ENCODE peak calls at places on chromosomes 13 and 19, in five cellular contexts. One of them, this sample, is unnamed. For H3K4me1, the result is how much of the 10 kb centered on the place peaks cover.

GRCh38 chr13:42814868-42815267 is 33.5 kb downstream of the FAM216B start:
- DNase-seq in A549: peak
- DNase-seq in ovary: no peak
- DNase-seq in heart left ventricle: no peak
- DNase-seq in spleen: no peak
- DNase-seq in this sample: no peak

GRCh38 chr13:19634129-19634740 is 776 bp downstream of the MPHOSPH8 start:
- DNase-seq in spleen: no peak
- DNase-seq in heart left ventricle: peak
- DNase-seq in ovary: no peak
- DNase-seq in A549: no peak
- DNase-seq in this sample: no peak

GRCh38 chr13:27283906-27284523 is 13.4 kb downstream of the RASL11A start:
- DNase-seq in heart left ventricle: no peak
- DNase-seq in ovary: no peak
- DNase-seq in spleen: no peak
- DNase-seq in A549: peak
- DNase-seq in this sample: no peak

GRCh38 chr19:36963262-36963661 is 47.1 kb downstream of the ZNF568 start:
- DNase-seq in ovary: no peak
- DNase-seq in spleen: no peak
- DNase-seq in A549: no peak
- DNase-seq in heart left ventricle: no peak
- DNase-seq in this sample: no peak

GRCh38 chr13:99004931-99005330 is 27.1 kb upstream of the DOCK9 start:
- DNase-seq in spleen: no peak
- DNase-seq in ovary: no peak
- DNase-seq in heart left ventricle: no peak
- DNase-seq in A549: no peak
- DNase-seq in this sample: no peak

GRCh38 chr19:10464456-10464855 is 38.7 kb downstream of the KEAP1 start:
- DNase-seq in spleen: no peak
- DNase-seq in A549: no peak
- DNase-seq in ovary: no peak
- DNase-seq in heart left ventricle: no peak
- DNase-seq in this sample: no peak

GRCh38 chr13:63288576-63288975 is 1872.9 kb upstream of the PCDH20 start:
- DNase-seq in spleen: no peak
- DNase-seq in ovary: no peak
- DNase-seq in heart left ventricle: no peak
- DNase-seq in A549: no peak
- DNase-seq in this sample: no peak

GRCh38 chr13:102508411-102508810 is 88.4 kb upstream of the TPP2 start:
- DNase-seq in A549: no peak
- DNase-seq in spleen: no peak
- DNase-seq in heart left ventricle: no peak
- DNase-seq in ovary: no peak
- DNase-seq in this sample: no peak

GRCh38 chr19:9799162-9799561 is 19.7 kb downstream of the FBXL12 start:
- DNase-seq in heart left ventricle: no peak
- DNase-seq in ovary: no peak
- DNase-seq in A549: no peak
- DNase-seq in spleen: peak
- DNase-seq in this sample: no peak

GRCh38 chr19:48341006-48341405 is 15.7 kb downstream of the EMP3 start:
- DNase-seq in heart left ventricle: no peak
- DNase-seq in spleen: no peak
- DNase-seq in A549: no peak
- DNase-seq in ovary: no peak
- DNase-seq in this sample: no peak

GRCh38 chr13:24802074-24802473 is 38.1 kb downstream of the RNF17 start:
- DNase-seq in A549: no peak
- DNase-seq in ovary: no peak
- DNase-seq in spleen: no peak
- DNase-seq in heart left ventricle: no peak
- DNase-seq in this sample: no peak

GRCh38 chr19:45469835-45470146 is 2.0 kb downstream of the FOSB start:
- DNase-seq in heart left ventricle: no peak
- DNase-seq in A549: no peak
- DNase-seq in spleen: no peak
- DNase-seq in ovary: no peak
- DNase-seq in this sample: no peak

GRCh38 chr13:114062754-114063153 is 69.7 kb downstream of the RASA3 start:
- DNase-seq in ovary: no peak
- DNase-seq in A549: no peak
- DNase-seq in spleen: no peak
- DNase-seq in heart left ventricle: no peak
- DNase-seq in this sample: no peak

GRCh38 chr19:49339364-49340068 is 4.3 kb downstream of the CD37 start:
- DNase-seq in spleen: peak
- DNase-seq in ovary: peak
- DNase-seq in heart left ventricle: peak
- DNase-seq in A549: no peak
- DNase-seq in this sample: peak

GRCh38 chr19:39110263-39110967 is 15.2 kb upstream of the PAK4 start:
- DNase-seq in heart left ventricle: no peak
- DNase-seq in spleen: peak
- DNase-seq in A549: peak
- DNase-seq in ovary: peak
- DNase-seq in this sample: no peak

GRCh38 chr13:20006206-20006605 is 47.7 kb downstream of the ZMYM2 start:
- DNase-seq in heart left ventricle: no peak
- DNase-seq in ovary: no peak
- DNase-seq in spleen: no peak
- DNase-seq in A549: no peak
- DNase-seq in this sample: no peak

GRCh38 chr13:113766035-113766800 is 7.2 kb downstream of the TMEM255B start:
- DNase-seq in heart left ventricle: no peak
- DNase-seq in ovary: no peak
- DNase-seq in spleen: peak
- DNase-seq in A549: no peak
- DNase-seq in this sample: no peak

GRCh38 chr19:18254546-18255500 is 19.4 kb downstream of the IQCN start:
- DNase-seq in spleen: no peak
- DNase-seq in A549: no peak
- DNase-seq in ovary: no peak
- DNase-seq in heart left ventricle: no peak
- DNase-seq in this sample: no peak

GRCh38 chr13:51283361-51283760 is 56.1 kb upstream of the SERPINE3 start:
- DNase-seq in ovary: no peak
- DNase-seq in spleen: no peak
- DNase-seq in A549: no peak
- DNase-seq in heart left ventricle: no peak
- DNase-seq in this sample: no peak

GRCh38 chr13:110677731-110678545 is 28.0 kb downstream of the CARS2 start:
- DNase-seq in spleen: peak
- DNase-seq in heart left ventricle: no peak
- DNase-seq in ovary: no peak
- DNase-seq in A549: no peak
- DNase-seq in this sample: no peak

GRCh38 chr13:97224544-97225324 is 2.6 kb downstream of the MBNL2 start:
- DNase-seq in ovary: no peak
- DNase-seq in heart left ventricle: peak
- DNase-seq in spleen: no peak
- DNase-seq in A549: no peak
- DNase-seq in this sample: no peak

GRCh38 chr13:33827152-33827551 is 9.2 kb downstream of the RFC3 start:
- DNase-seq in heart left ventricle: no peak
- DNase-seq in spleen: no peak
- DNase-seq in A549: no peak
- DNase-seq in ovary: no peak
- DNase-seq in this sample: no peak

GRCh38 chr13:44234566-44234965 is 139.1 kb upstream of the SERP2 start:
- DNase-seq in ovary: no peak
- DNase-seq in spleen: no peak
- DNase-seq in A549: no peak
- DNase-seq in heart left ventricle: no peak
- DNase-seq in this sample: no peak
- H3K4me1 ChIP-seq in ovary: under half
- H3K4me1 ChIP-seq in spleen: under half
- H3K4me1 ChIP-seq in A549: half or more
- H3K4me1 ChIP-seq in heart left ventricle: under half
- H3K4me1 ChIP-seq in this sample: under half

GRCh38 chr19:3123956-3124355 is 11.9 kb upstream of the GNA15 start:
- DNase-seq in ovary: no peak
- DNase-seq in heart left ventricle: peak
- DNase-seq in A549: no peak
- DNase-seq in spleen: no peak
- DNase-seq in this sample: no peak

GRCh38 chr19:3124630-3125029 is 11.2 kb upstream of the GNA15 start:
- DNase-seq in A549: no peak
- DNase-seq in heart left ventricle: peak
- DNase-seq in ovary: no peak
- DNase-seq in spleen: no peak
- DNase-seq in this sample: no peak

GRCh38 chr19:3122512-3122870 is 13.3 kb upstream of the GNA15 start:
- DNase-seq in heart left ventricle: peak
- DNase-seq in ovary: no peak
- DNase-seq in spleen: no peak
- DNase-seq in A549: no peak
- DNase-seq in this sample: no peak

GRCh38 chr19:3121821-3122511 is 13.9 kb upstream of the GNA15 start:
- DNase-seq in spleen: no peak
- DNase-seq in ovary: no peak
- DNase-seq in heart left ventricle: peak
- DNase-seq in A549: no peak
- DNase-seq in this sample: no peak

GRCh38 chr19:3123088-3123721 is 12.6 kb upstream of the GNA15 start:
- DNase-seq in heart left ventricle: peak
- DNase-seq in ovary: peak
- DNase-seq in A549: no peak
- DNase-seq in spleen: no peak
- DNase-seq in this sample: no peak
- TF ChIP-seq POLR2A in heart left ventricle: no peak
- TF ChIP-seq POLR2A in ovary: no peak
- TF ChIP-seq POLR2A in A549: no peak
- TF ChIP-seq POLR2A in spleen: no peak
- TF ChIP-seq POLR2A in this sample: no peak

GRCh38 chr13:109655611-109656010 is 130.8 kb downstream of the IRS2 start:
- DNase-seq in ovary: no peak
- DNase-seq in A549: no peak
- DNase-seq in heart left ventricle: no peak
- DNase-seq in spleen: no peak
- DNase-seq in this sample: no peak
- H3K4me1 ChIP-seq in ovary: under half
- H3K4me1 ChIP-seq in A549: under half
- H3K4me1 ChIP-seq in heart left ventricle: half or more
- H3K4me1 ChIP-seq in spleen: under half
- H3K4me1 ChIP-seq in this sample: under half

GRCh38 chr19:42325308-42325895 is at the start of gene MEGF8:
- DNase-seq in heart left ventricle: peak
- DNase-seq in ovary: peak
- DNase-seq in A549: peak
- DNase-seq in spleen: peak
- DNase-seq in this sample: peak
- TF ChIP-seq POLR2A in heart left ventricle: peak
- TF ChIP-seq POLR2A in ovary: no peak
- TF ChIP-seq POLR2A in A549: peak
- TF ChIP-seq POLR2A in spleen: peak
- TF ChIP-seq POLR2A in this sample: no peak

DNA sequence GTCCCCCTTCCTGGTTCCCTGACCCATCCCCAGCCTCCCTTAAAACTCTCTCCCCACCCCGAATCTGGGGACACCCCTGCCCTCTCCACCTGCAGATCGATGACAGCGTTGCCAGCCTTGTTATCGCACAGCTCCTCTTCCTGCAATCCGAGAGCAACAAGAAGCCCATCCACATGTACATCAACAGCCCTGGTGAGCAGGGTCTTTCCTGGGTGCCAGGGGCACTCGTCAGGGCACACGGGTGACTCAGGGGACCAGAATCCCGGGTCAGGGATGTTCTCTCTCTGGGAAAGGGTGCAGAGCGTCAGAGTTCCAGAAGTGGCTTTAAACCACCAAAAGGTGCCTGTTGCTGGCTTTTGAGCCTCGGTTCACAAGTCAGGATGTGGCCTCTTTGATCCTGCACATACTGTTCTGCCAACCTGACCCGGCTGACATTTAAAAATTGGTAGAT is 1.0 kb downstream of the CLPP start:
- DNase-seq in ovary: no peak
- DNase-seq in spleen: no peak
- DNase-seq in heart left ventricle: no peak
- DNase-seq in A549: no peak
- DNase-seq in this sample: no peak
- H3K4me1 ChIP-seq in ovary: under half
- H3K4me1 ChIP-seq in spleen: under half
- H3K4me1 ChIP-seq in heart left ventricle: under half
- H3K4me1 ChIP-seq in A549: under half
- H3K4me1 ChIP-seq in this sample: under half

GRCh38 chr19:1823539-1824251 is 11.6 kb upstream of the ATP8B3 start:
- DNase-seq in spleen: no peak
- DNase-seq in A549: no peak
- DNase-seq in ovary: no peak
- DNase-seq in heart left ventricle: no peak
- DNase-seq in this sample: no peak

GRCh38 chr19:1822210-1822609 is 10.1 kb upstream of the ATP8B3 start:
- DNase-seq in spleen: peak
- DNase-seq in ovary: no peak
- DNase-seq in heart left ventricle: no peak
- DNase-seq in A549: no peak
- DNase-seq in this sample: no peak

GRCh38 chr19:1824252-1824622 is 12.2 kb upstream of the ATP8B3 start:
- DNase-seq in ovary: no peak
- DNase-seq in heart left ventricle: no peak
- DNase-seq in spleen: no peak
- DNase-seq in A549: no peak
- DNase-seq in this sample: no peak

GRCh38 chr19:1825909-1826556 is 14.0 kb upstream of the ATP8B3 start:
- DNase-seq in ovary: peak
- DNase-seq in spleen: peak
- DNase-seq in A549: peak
- DNase-seq in heart left ventricle: peak
- DNase-seq in this sample: no peak

GRCh38 chr19:1823020-1823419 is 10.9 kb upstream of the ATP8B3 start:
- DNase-seq in ovary: no peak
- DNase-seq in A549: no peak
- DNase-seq in heart left ventricle: no peak
- DNase-seq in spleen: no peak
- DNase-seq in this sample: no peak
- TF ChIP-seq POLR2A in ovary: no peak
- TF ChIP-seq POLR2A in A549: no peak
- TF ChIP-seq POLR2A in heart left ventricle: no peak
- TF ChIP-seq POLR2A in spleen: no peak
- TF ChIP-seq POLR2A in this sample: no peak